ENCODE peak calls at places on chromosomes 6 and 20, in six cellular contexts. K is chondrocyte; Q is activated naive CD4-positive, alpha-beta T cell treated with anti-CD3 and anti-CD28 coated beads for 36 hours; I is NCI-H2029; H is stimulated activated CD4-positive, alpha-beta T cell treated with anti-CD3 and anti-CD28 coated beads, Interleukin-2, amount 100 ng/mL, for 48 hours; G is OCI-M1. Y is an unnamed sample.

GRCh38 chr6:85551264-85551663 is 42.4 kb downstream of the SNX14 start:
- DNase-seq in K (no peak), I (no peak), G (peak), Q (no peak), H (no peak), Y (no peak)

GRCh38 chr20:46931699-46932098 is 37.1 kb downstream of the EYA2 start:
- DNase-seq in G (no peak), H (no peak), Q (no peak), I (no peak), K (no peak), Y (no peak)

GRCh38 chr6:29941006-29941405 is 1.3 kb upstream of the HLA-A start:
- DNase-seq in Q (no peak), G (peak), K (no peak), I (no peak), H (no peak), Y (no peak)

GRCh38 chr6:56370127-56370540 is 122.8 kb upstream of the COL21A1 start:
- DNase-seq in I (peak), Q (no peak), H (no peak), K (no peak), G (no peak), Y (no peak)

GRCh38 chr6:123415844-123416468 is 220.8 kb downstream of the TRDN start:
- DNase-seq in G (peak), Q (peak), H (peak), I (peak), K (no peak), Y (peak)

GRCh38 chr20:57133926-57134650 is 132.4 kb downstream of the BMP7 start:
- DNase-seq in H (no peak), I (no peak), G (no peak), K (no peak), Q (no peak), Y (no peak)

GRCh38 chr6:1485678-1486077 is 96.3 kb downstream of the FOXF2 start:
- DNase-seq in I (no peak), H (no peak), G (no peak), K (no peak), Q (no peak), Y (no peak)

GRCh38 chr20:63057133-63058117 is 50.7 kb upstream of the BHLHE23 start:
- DNase-seq in I (no peak), Q (no peak), K (peak), G (no peak), H (no peak), Y (no peak)

GRCh38 chr6:46137387-46137786 is 7.6 kb downstream of the ENPP4 start:
- DNase-seq in H (no peak), I (no peak), G (no peak), K (no peak), Q (no peak), Y (no peak)

GRCh38 chr6:157764346-157765068 is 58.5 kb upstream of the SNX9 start:
- DNase-seq in I (no peak), H (peak), K (no peak), G (peak), Q (peak), Y (peak)

GRCh38 chr20:57009355-57009754 is 257.1 kb downstream of the BMP7 start:
- DNase-seq in I (no peak), K (no peak), H (no peak), G (no peak), Q (no peak), Y (no peak)

GRCh38 chr6:93849857-93850256 is 430.5 kb upstream of the EPHA7 start:
- DNase-seq in I (no peak), G (no peak), Q (no peak), K (no peak), H (no peak), Y (no peak)

GRCh38 chr6:27601668-27602254 is 128.9 kb upstream of the ZNF184 start:
- DNase-seq in I (no peak), G (peak), Q (no peak), H (no peak), K (no peak), Y (no peak)

GRCh38 chr6:37454420-37455125 is 21.6 kb downstream of the CMTR1 start:
- DNase-seq in G (no peak), I (no peak), K (no peak), H (no peak), Q (no peak), Y (no peak)

GRCh38 chr20:43583982-43584432 is 6.7 kb upstream of the IFT52 start:
- DNase-seq in I (peak), K (peak), H (no peak), G (peak), Q (no peak), Y (peak)

GRCh38 chr6:111880181-111880944 is 7.1 kb upstream of the FYN start:
- DNase-seq in K (no peak), Q (no peak), I (no peak), G (no peak), H (no peak), Y (no peak)

GRCh38 chr6:88238065-88238464 is 71.9 kb upstream of the CNR1 start:
- DNase-seq in I (no peak), H (no peak), G (peak), K (no peak), Q (peak), Y (no peak)

GRCh38 chr6:99348823-99349619 is 453 bp downstream of the FAXC start:
- DNase-seq in I (no peak), H (no peak), K (no peak), G (no peak), Q (no peak), Y (no peak)

GRCh38 chr6:21526974-21527373 is 66.6 kb upstream of the SOX4 start:
- DNase-seq in G (no peak), K (no peak), I (no peak), Q (no peak), H (no peak), Y (no peak)

GRCh38 chr20:13525225-13525940 is 113.3 kb downstream of the TASP1 start:
- DNase-seq in G (no peak), K (no peak), I (no peak), H (no peak), Q (no peak), Y (no peak)

GRCh38 chr20:11170025-11170424 is 496.2 kb upstream of the JAG1 start:
- DNase-seq in Q (no peak), G (peak), K (no peak), H (no peak), I (no peak), Y (no peak)

GRCh38 chr20:49586967-49587587 is 19.1 kb upstream of the PTGIS start:
- DNase-seq in Q (no peak), G (no peak), K (no peak), I (no peak), H (no peak), Y (no peak)

GRCh38 chr6:5471637-5472430 is 210.5 kb downstream of the FARS2 start:
- DNase-seq in K (no peak), H (no peak), G (no peak), I (peak), Q (no peak), Y (no peak)

GRCh38 chr6:112665815-112666214 is 318.7 kb downstream of the RFPL4B start:
- DNase-seq in Q (no peak), H (no peak), G (no peak), K (no peak), I (no peak), Y (no peak)

Y was measured in hippocampal formation.